ENCODE peak calls at places on chromosomes 12 and 14, in eight cellular contexts. D is HT1080; F is cortex of kidney; J is COLO829; Z is type B pancreatic cell; M is NCI-H1436; T is activated CD4-positive, alpha-beta T cell treated with anti-CD3 and anti-CD28 coated beads, Interleukin-2, amount 50 U/mL, for 1 hour; P is neural crest cell. Y is an unnamed sample.

GRCh38 chr14:100904307-100905019 is 941 bp upstream of the RTL1 start:
- DNase-seq in J (no peak), P (peak), Z (no peak), F (no peak), M (no peak), D (no peak), T (no peak), Y (no peak)

GRCh38 chr12:5072326-5072725 is 28.6 kb downstream of the KCNA5 start:
- DNase-seq in D (no peak), Z (no peak), P (no peak), M (no peak), F (no peak), T (no peak), J (no peak), Y (no peak)

GRCh38 chr14:22630066-22630465 is 14.1 kb downstream of the OR6J1 start:
- DNase-seq in M (no peak), F (no peak), T (no peak), P (no peak), D (no peak), Z (no peak), J (no peak), Y (no peak)

GRCh38 chr12:120240495-120240833 is 25.1 kb downstream of the PXN start:
- DNase-seq in J (no peak), Z (no peak), M (no peak), D (no peak), F (no peak), P (no peak), T (no peak), Y (no peak)

GRCh38 chr12:52646613-52647012 is 5.4 kb downstream of the KRT2 start:
- DNase-seq in F (no peak), D (no peak), T (no peak), M (no peak), Z (no peak), J (no peak), P (no peak), Y (peak)

GRCh38 chr14:58488550-58488949 is 61.0 kb downstream of the KIAA0586 start:
- DNase-seq in D (peak), F (no peak), P (no peak), J (peak), Z (no peak), M (no peak), T (no peak), Y (no peak)

GRCh38 chr12:54020587-54020969 is 7.7 kb upstream of the HOXC6 start:
- DNase-seq in P (no peak), D (no peak), T (no peak), M (no peak), F (no peak), J (no peak), Z (no peak), Y (no peak)

GRCh38 chr14:101593411-101594181 is 32.3 kb downstream of the DIO3 start:
- DNase-seq in Z (no peak), J (no peak), F (no peak), P (no peak), M (no peak), T (no peak), D (no peak), Y (peak)

GRCh38 chr14:92490239-92490959 is 23.2 kb upstream of the RIN3 start:
- DNase-seq in M (no peak), F (no peak), P (no peak), T (no peak), D (no peak), Z (no peak), J (no peak), Y (peak)

GRCh38 chr12:46659032-46659703 is 166.6 kb downstream of the SLC38A4 start:
- DNase-seq in M (no peak), F (no peak), T (no peak), P (no peak), Z (no peak), J (no peak), D (no peak), Y (no peak)

GRCh38 chr14:37545174-37545573 is 49.9 kb downstream of the FOXA1 start:
- DNase-seq in T (no peak), D (no peak), J (no peak), M (no peak), F (no peak), Z (no peak), P (no peak), Y (no peak)

GRCh38 chr12:5073838-5074237 is 30.2 kb downstream of the KCNA5 start:
- DNase-seq in M (no peak), T (no peak), J (no peak), D (peak), F (no peak), P (no peak), Z (no peak), Y (no peak)

GRCh38 chr12:47981496-47982260 is 18.3 kb downstream of the TMEM106C start:
- DNase-seq in M (no peak), P (no peak), D (no peak), F (no peak), Z (no peak), T (no peak), J (no peak), Y (no peak)

GRCh38 chr12:29463198-29463597 is 34.3 kb downstream of the OVCH1 start:
- DNase-seq in Z (no peak), P (no peak), M (no peak), T (no peak), J (no peak), D (no peak), F (no peak), Y (no peak)

GRCh38 chr12:89040146-89040964 is 311.9 kb downstream of the DUSP6 start:
- DNase-seq in T (peak), M (no peak), Z (no peak), J (no peak), P (no peak), D (peak), F (no peak), Y (no peak)

GRCh38 chr14:90503582-90503981 is 106.8 kb downstream of the CALM1 start:
- DNase-seq in F (no peak), T (no peak), M (no peak), D (no peak), J (no peak), P (no peak), Z (no peak), Y (no peak)

GRCh38 chr12:104410786-104411185 is 46.0 kb upstream of the CHST11 start:
- DNase-seq in P (no peak), T (no peak), D (no peak), M (no peak), Z (no peak), F (no peak), J (no peak), Y (no peak)

GRCh38 chr14:66645716-66646115 is 137.8 kb downstream of the GPHN start:
- DNase-seq in Z (no peak), P (no peak), T (no peak), J (peak), D (peak), M (no peak), F (no peak), Y (no peak)

GRCh38 chr14:68291820-68292219 is 472.2 kb downstream of the RAD51B start:
- DNase-seq in D (no peak), Z (no peak), T (no peak), P (no peak), M (no peak), F (no peak), J (no peak), Y (no peak)

GRCh38 chr12:55760663-55761062 is 17.7 kb downstream of the GDF11 start:
- DNase-seq in P (no peak), F (no peak), J (no peak), T (no peak), D (no peak), Z (no peak), M (no peak), Y (no peak)

Y was measured in lower leg skin.